ENCODE peak calls at places on chromosome 19, in nine cellular contexts. X is RCC 7860; Z is cerebellar cortex; A is activated CD4-positive, alpha-beta T cell treated with anti-CD3 and anti-CD28 coated beads for 1 hour; L is esophagus squamous epithelium; C is LoVo; H is NCI-H1694 treated with DMSO at 0.1 percent for 48 hours; S is KG1; Q is amniotic epithelial cell. V is an unnamed sample.

GRCh38 chr19:2540646-2541454 is 64.9 kb downstream of the GADD45B start:
- DNase-seq in H (no peak), X (peak), S (no peak), Z (peak), A (no peak), Q (peak), C (peak), L (no peak), V (no peak)

GRCh38 chr19:3658823-3659745 is 32.5 kb upstream of the CACTIN start:
- DNase-seq in S (no peak), C (no peak), A (no peak), L (no peak), X (no peak), Q (no peak), Z (no peak), H (no peak), V (no peak)

GRCh38 chr19:37059142-37059541 is 19.1 kb upstream of the ZNF420 start:
- DNase-seq in S (no peak), L (no peak), Q (no peak), Z (no peak), H (no peak), A (no peak), C (no peak), X (no peak), V (no peak)

GRCh38 chr19:17211547-17212446 is 3.4 kb upstream of the USE1 start:
- DNase-seq in X (no peak), S (no peak), Z (no peak), Q (no peak), C (no peak), L (no peak), H (no peak), A (no peak), V (no peak)

GRCh38 chr19:20067898-20068297 is 9.9 kb upstream of the ZNF90 start:
- DNase-seq in L (no peak), S (no peak), X (no peak), A (no peak), C (no peak), Q (no peak), Z (no peak), H (no peak), V (no peak)

GRCh38 chr19:16417660-16418596 is 53.8 kb downstream of the EPS15L1 start:
- DNase-seq in S (peak), H (no peak), A (peak), X (peak), C (peak), L (no peak), Z (peak), Q (peak), V (no peak)

GRCh38 chr19:50171752-50172151 is 8.7 kb upstream of the IZUMO2 start:
- DNase-seq in A (no peak), L (no peak), H (no peak), S (no peak), C (no peak), Z (no peak), X (no peak), Q (no peak), V (no peak)

GRCh38 chr19:49151339-49152217 is 3.6 kb downstream of the HRC start:
- DNase-seq in Q (peak), L (no peak), Z (peak), S (no peak), C (peak), X (peak), H (no peak), A (no peak), V (no peak)

GRCh38 chr19:41422456-41422855 is 4.7 kb downstream of the B3GNT8 start:
- DNase-seq in S (no peak), A (no peak), Q (no peak), L (no peak), Z (no peak), H (no peak), X (no peak), C (no peak), V (no peak)

GRCh38 chr19:34960103-34960805 is 3.8 kb downstream of the ZNF792 start:
- DNase-seq in H (no peak), Q (peak), L (no peak), S (no peak), Z (no peak), C (no peak), A (no peak), X (peak), V (no peak)

GRCh38 chr19:49823472-49823871 is 5.4 kb downstream of the MED25 start:
- DNase-seq in S (no peak), Z (no peak), X (no peak), L (no peak), A (no peak), C (no peak), Q (no peak), H (no peak), V (no peak)

GRCh38 chr19:3250675-3251074 is 26.2 kb downstream of the CELF5 start:
- DNase-seq in X (peak), Z (no peak), C (peak), L (no peak), Q (peak), S (no peak), A (peak), H (no peak), V (no peak)

GRCh38 chr19:48290341-48290922 is 20.6 kb downstream of the ZNF114 start:
- DNase-seq in H (no peak), A (no peak), X (peak), Q (peak), Z (peak), S (no peak), C (no peak), L (no peak), V (no peak)

GRCh38 chr19:40279120-40279551 is 6.0 kb downstream of the AKT2 start:
- DNase-seq in A (no peak), H (no peak), L (no peak), X (no peak), Z (no peak), Q (peak), C (no peak), S (no peak), V (peak)

GRCh38 chr19:46211201-46211881 is 18.2 kb upstream of the IGFL1 start:
- DNase-seq in A (no peak), Q (peak), L (no peak), X (peak), S (no peak), Z (no peak), C (peak), H (no peak), V (no peak)

GRCh38 chr19:7393459-7393858 is 44.7 kb downstream of the ARHGEF18 start:
- DNase-seq in H (no peak), A (no peak), L (no peak), X (no peak), Z (no peak), Q (no peak), C (no peak), S (no peak), V (no peak)

GRCh38 chr19:53824134-53824611 is at the start of gene NLRP12:
- DNase-seq in X (no peak), H (no peak), Q (no peak), L (no peak), S (peak), C (no peak), A (no peak), Z (no peak), V (no peak)

GRCh38 chr19:861756-862528 is 2.5 kb downstream of the CFD start:
- DNase-seq in C (peak), Z (no peak), H (no peak), Q (no peak), S (no peak), A (peak), X (no peak), L (no peak), V (no peak)

GRCh38 chr19:55525289-55526101 is 11.4 kb downstream of the SBK2 start:
- DNase-seq in A (no peak), Q (no peak), S (no peak), H (no peak), Z (no peak), X (no peak), C (no peak), L (no peak), V (no peak)

GRCh38 chr19:48511800-48512503 is at the start of gene LMTK3:
- DNase-seq in Z (peak), X (no peak), C (no peak), H (peak), L (no peak), S (no peak), Q (peak), A (peak), V (no peak)

GRCh38 chr19:2974342-2974932 is 2.9 kb upstream of the TLE6 start:
- DNase-seq in S (no peak), Z (no peak), Q (peak), L (no peak), X (no peak), A (no peak), H (no peak), C (no peak), V (no peak)

GRCh38 chr19:19528721-19529490 is at the start of gene YJEFN3:
- DNase-seq in Z (peak), S (no peak), X (no peak), C (no peak), H (no peak), L (no peak), Q (peak), A (no peak), V (no peak)

GRCh38 chr19:9847087-9847671 is 12.1 kb downstream of the PIN1 start:
- DNase-seq in Z (peak), X (peak), L (no peak), H (peak), Q (peak), A (peak), C (no peak), S (no peak), V (no peak)

GRCh38 chr19:31451686-31452325 is 102.6 kb upstream of the TSHZ3 start:
- DNase-seq in X (no peak), L (no peak), C (no peak), Z (no peak), A (no peak), S (no peak), H (no peak), Q (peak), V (no peak)

GRCh38 chr19:14073232-14073924 is 792 bp downstream of the MISP3 start:
- DNase-seq in L (no peak), H (peak), A (peak), Q (peak), X (peak), C (peak), Z (peak), S (peak), V (no peak)

GRCh38 chr19:2048104-2048958 is 2.7 kb downstream of the MKNK2 start:
- DNase-seq in C (no peak), Q (no peak), H (no peak), L (no peak), S (no peak), X (no peak), A (no peak), Z (no peak), V (no peak)

GRCh38 chr19:17340302-17340870 is 3.0 kb downstream of the GTPBP3 start:
- DNase-seq in L (no peak), A (no peak), C (no peak), Z (peak), Q (peak), S (no peak), X (no peak), H (no peak), V (no peak)

GRCh38 chr19:28394705-28395104 is 818.2 kb downstream of the UQCRFS1 start:
- DNase-seq in C (no peak), Z (no peak), S (no peak), X (no peak), H (no peak), Q (no peak), L (no peak), A (no peak), V (no peak)

GRCh38 chr19:58001895-58002369 is 688 bp downstream of the ZNF606 start:
- DNase-seq in Z (peak), Q (peak), L (no peak), S (no peak), A (no peak), C (no peak), H (no peak), X (no peak), V (no peak)

GRCh38 chr19:45076029-45076850 is at the start of gene ZNF296:
- DNase-seq in Q (no peak), S (peak), L (peak), C (peak), H (no peak), A (peak), X (peak), Z (peak), V (no peak)

GRCh38 chr19:5799247-5800241 is 5.3 kb upstream of the NRTN start:
- DNase-seq in L (no peak), S (peak), C (no peak), A (no peak), Q (no peak), H (no peak), Z (no peak), X (no peak), V (no peak)

GRCh38 chr19:16076958-16077611 is 790 bp downstream of the TPM4 start:
- DNase-seq in Z (peak), L (no peak), C (no peak), S (no peak), X (peak), Q (no peak), A (no peak), H (no peak), V (no peak)

GRCh38 chr19:2552859-2553258 is 76.9 kb downstream of the GADD45B start:
- DNase-seq in C (peak), Q (no peak), A (no peak), L (no peak), Z (peak), X (no peak), S (peak), H (no peak), V (no peak)

V was measured in vagina.